ENCODE peak calls at places on chromosomes 4 and X, in eight cellular contexts. R is T-helper 17 cell; M is pons; V is right lobe of liver; T is activated CD4-positive, alpha-beta T cell treated with anti-CD3 and anti-CD28 coated beads for 24 hours; O is EL; N is ecto neural progenitor cell; H is lung. K is an unnamed sample.

GRCh38 chrX:30888526-30889146 is 418 bp downstream of the TAB3 start:
- DNase-seq in R (no peak), M (peak; percentile 10), V (no peak), T (no peak), O (peak; percentile 12), N (no peak), H (no peak), K (no peak)

GRCh38 chr4:76616526-76616925 is 181.5 kb downstream of the SHROOM3 start:
- DNase-seq in R (no peak), M (no peak), V (no peak), T (no peak), O (no peak), N (no peak), H (no peak), K (no peak)

GRCh38 chr4:86108152-86108551 is 251.7 kb downstream of the MAPK10 start:
- DNase-seq in R (no peak), M (no peak), V (no peak), T (no peak), O (peak; percentile 20), N (no peak), H (no peak), K (no peak)

GRCh38 chr4:90580271-90580825 is 453.2 kb downstream of the CCSER1 start:
- DNase-seq in R (no peak), M (no peak), V (no peak), T (no peak), O (no peak), N (no peak), H (no peak), K (no peak)

GRCh38 chr4:187814737-187815465 is 180.7 kb upstream of the ZFP42 start:
- DNase-seq in R (no peak), M (no peak), V (no peak), T (no peak), O (peak; percentile 14), N (no peak), H (peak; percentile 45), K (no peak)

GRCh38 chrX:15043538-15043937 is 170.3 kb downstream of the MOSPD2 start:
- DNase-seq in R (no peak), M (no peak), V (no peak), T (no peak), O (no peak), N (no peak), H (no peak), K (no peak)

GRCh38 chr4:39936565-39937418 is 40.9 kb downstream of the PDS5A start:
- DNase-seq in R (no peak), M (no peak), V (no peak), T (no peak), O (no peak), N (no peak), H (no peak), K (no peak)

GRCh38 chr4:5143940-5144339 is 92.7 kb downstream of the STK32B start:
- DNase-seq in R (no peak), M (no peak), V (no peak), T (no peak), O (no peak), N (no peak), H (peak; percentile 21), K (no peak)

GRCh38 chr4:186149872-186150271 is 41.5 kb upstream of the CYP4V2 start:
- DNase-seq in R (peak; percentile 17), M (peak; percentile 37), V (peak; percentile 67), T (peak; percentile 31), O (no peak), N (peak; percentile 80), H (no peak), K (peak; percentile 62)

GRCh38 chrX:134006484-134007161 is 21.2 kb upstream of the GPC3 start:
- DNase-seq in R (no peak), M (no peak), V (no peak), T (no peak), O (no peak), N (no peak), H (no peak), K (no peak)

GRCh38 chrX:149495573-149496071 is 9.5 kb downstream of the IDS start:
- DNase-seq in R (no peak), M (no peak), V (no peak), T (no peak), O (peak; percentile 84), N (no peak), H (no peak), K (no peak)

GRCh38 chrX:141811438-141811837 is 26.7 kb upstream of the MAGEC3 start:
- DNase-seq in R (no peak), M (no peak), V (no peak), T (no peak), O (no peak), N (no peak), H (no peak), K (no peak)

GRCh38 chr4:185412412-185412811 is 13.4 kb downstream of the UFSP2 start:
- DNase-seq in R (no peak), M (no peak), V (no peak), T (no peak), O (no peak), N (no peak), H (no peak), K (no peak)

GRCh38 chr4:109079731-109080130 is 222.7 kb downstream of the COL25A1 start:
- DNase-seq in R (no peak), M (no peak), V (no peak), T (no peak), O (peak; percentile 33), N (no peak), H (no peak), K (no peak)

GRCh38 chr4:128974203-128974602 is 119.1 kb downstream of the SCLT1 start:
- DNase-seq in R (no peak), M (peak; percentile 3), V (no peak), T (no peak), O (peak; percentile 10), N (no peak), H (no peak), K (no peak)

GRCh38 chr4:2089222-2089621 is 30.1 kb downstream of the NAT8L start:
- DNase-seq in R (no peak), M (no peak), V (no peak), T (no peak), O (no peak), N (no peak), H (no peak), K (no peak)

GRCh38 chrX:74535633-74536141 is 78.7 kb downstream of the RLIM start:
- DNase-seq in R (peak; percentile 10), M (no peak), V (peak; percentile 82), T (no peak), O (peak; percentile 76), N (peak; percentile 53), H (peak; percentile 58), K (peak; percentile 63)

GRCh38 chr4:139593091-139593564 is 37.1 kb upstream of the SETD7 start:
- DNase-seq in R (no peak), M (no peak), V (no peak), T (no peak), O (peak; percentile 87), N (no peak), H (no peak), K (no peak)

GRCh38 chrX:15497865-15498264 is 2.7 kb upstream of the BMX start:
- DNase-seq in R (peak; percentile 9), M (peak; percentile 48), V (no peak), T (peak; percentile 38), O (peak; percentile 18), N (peak; percentile 81), H (peak; percentile 56), K (peak; percentile 47)

GRCh38 chr4:5887011-5887360 is 5.9 kb downstream of the CRMP1 start:
- DNase-seq in R (no peak), M (no peak), V (no peak), T (no peak), O (no peak), N (peak; percentile 57), H (no peak), K (no peak)